ENCODE peak calls at places on chromosome 7, in ten cellular contexts. One of them, this sample, is unnamed.

GRCh38 chr7:74311305-74311744 is 22.1 kb downstream of the CLIP2 start:
- DNase-seq in adrenal gland: no peak
- DNase-seq in mucosa of descending colon: peak; percentile 64
- DNase-seq in cardiac fibroblast: no peak
- DNase-seq in endodermal cell: no peak
- DNase-seq in brain microvascular endothelial cell: no peak
- DNase-seq in body of pancreas: no peak
- DNase-seq in mammary epithelial cell: peak; percentile 82
- DNase-seq in keratinocyte: peak; percentile 75
- DNase-seq in AG04450: no peak
- DNase-seq in this sample: no peak

GRCh38 chr7:130896898-130897514 is 163.0 kb upstream of the KLF14 start:
- DNase-seq in mucosa of descending colon: peak; percentile 86
- DNase-seq in cardiac fibroblast: peak; percentile 89
- DNase-seq in adrenal gland: peak; percentile 75
- DNase-seq in mammary epithelial cell: no peak
- DNase-seq in brain microvascular endothelial cell: no peak
- DNase-seq in endodermal cell: peak; percentile 90
- DNase-seq in AG04450: no peak
- DNase-seq in keratinocyte: no peak
- DNase-seq in body of pancreas: peak; percentile 76
- DNase-seq in this sample: peak; percentile 89

GRCh38 chr7:1948377-1948796 is 278.3 kb downstream of the ELFN1 start:
- DNase-seq in brain microvascular endothelial cell: no peak
- DNase-seq in mucosa of descending colon: no peak
- DNase-seq in body of pancreas: no peak
- DNase-seq in mammary epithelial cell: no peak
- DNase-seq in adrenal gland: no peak
- DNase-seq in keratinocyte: no peak
- DNase-seq in endodermal cell: no peak
- DNase-seq in AG04450: no peak
- DNase-seq in cardiac fibroblast: no peak
- DNase-seq in this sample: no peak

GRCh38 chr7:125984795-125985194 is 1055.2 kb upstream of the POT1 start:
- DNase-seq in AG04450: no peak
- DNase-seq in cardiac fibroblast: no peak
- DNase-seq in mammary epithelial cell: no peak
- DNase-seq in keratinocyte: no peak
- DNase-seq in brain microvascular endothelial cell: no peak
- DNase-seq in endodermal cell: peak; percentile 59
- DNase-seq in mucosa of descending colon: no peak
- DNase-seq in body of pancreas: no peak
- DNase-seq in adrenal gland: no peak
- DNase-seq in this sample: no peak

GRCh38 chr7:47298636-47299035 is 283.3 kb downstream of the TNS3 start:
- DNase-seq in endodermal cell: peak; percentile 28
- DNase-seq in cardiac fibroblast: no peak
- DNase-seq in mammary epithelial cell: no peak
- DNase-seq in brain microvascular endothelial cell: no peak
- DNase-seq in AG04450: no peak
- DNase-seq in mucosa of descending colon: no peak
- DNase-seq in body of pancreas: no peak
- DNase-seq in adrenal gland: no peak
- DNase-seq in keratinocyte: no peak
- DNase-seq in this sample: peak; percentile 90

GRCh38 chr7:88344956-88345832 is 38.5 kb upstream of the STEAP4 start:
- DNase-seq in body of pancreas: peak; percentile 46
- DNase-seq in keratinocyte: no peak
- DNase-seq in mammary epithelial cell: no peak
- DNase-seq in AG04450: peak; percentile 0
- DNase-seq in brain microvascular endothelial cell: peak; percentile 28
- DNase-seq in adrenal gland: peak; percentile 57
- DNase-seq in mucosa of descending colon: peak; percentile 59
- DNase-seq in cardiac fibroblast: peak; percentile 45
- DNase-seq in endodermal cell: peak; percentile 86
- DNase-seq in this sample: no peak

GRCh38 chr7:65746398-65746669 is 126.5 kb upstream of the VKORC1L1 start:
- DNase-seq in brain microvascular endothelial cell: peak; percentile 29
- DNase-seq in adrenal gland: no peak
- DNase-seq in AG04450: no peak
- DNase-seq in cardiac fibroblast: peak; percentile 36
- DNase-seq in endodermal cell: no peak
- DNase-seq in keratinocyte: no peak
- DNase-seq in mammary epithelial cell: no peak
- DNase-seq in mucosa of descending colon: no peak
- DNase-seq in body of pancreas: no peak
- DNase-seq in this sample: no peak

GRCh38 chr7:27245124-27245797 is 2.7 kb downstream of the EVX1 start:
- DNase-seq in AG04450: no peak
- DNase-seq in brain microvascular endothelial cell: no peak
- DNase-seq in keratinocyte: no peak
- DNase-seq in mucosa of descending colon: no peak
- DNase-seq in mammary epithelial cell: no peak
- DNase-seq in cardiac fibroblast: no peak
- DNase-seq in body of pancreas: no peak
- DNase-seq in endodermal cell: no peak
- DNase-seq in adrenal gland: no peak
- DNase-seq in this sample: no peak

GRCh38 chr7:139730746-139731612 is 46.8 kb downstream of the HIPK2 start:
- DNase-seq in mammary epithelial cell: no peak
- DNase-seq in mucosa of descending colon: no peak
- DNase-seq in AG04450: no peak
- DNase-seq in cardiac fibroblast: peak; percentile 92
- DNase-seq in brain microvascular endothelial cell: peak; percentile 67
- DNase-seq in keratinocyte: no peak
- DNase-seq in body of pancreas: peak; percentile 50
- DNase-seq in adrenal gland: peak; percentile 57
- DNase-seq in endodermal cell: peak; percentile 23
- DNase-seq in this sample: no peak

GRCh38 chr7:36286688-36287087 is 103.0 kb upstream of the ANLN start:
- DNase-seq in endodermal cell: no peak
- DNase-seq in brain microvascular endothelial cell: no peak
- DNase-seq in cardiac fibroblast: no peak
- DNase-seq in mucosa of descending colon: no peak
- DNase-seq in mammary epithelial cell: no peak
- DNase-seq in adrenal gland: no peak
- DNase-seq in body of pancreas: no peak
- DNase-seq in keratinocyte: no peak
- DNase-seq in AG04450: no peak
- DNase-seq in this sample: no peak

GRCh38 chr7:29274156-29275017 is 79.8 kb downstream of the CHN2 start:
- DNase-seq in body of pancreas: no peak
- DNase-seq in cardiac fibroblast: peak; percentile 71
- DNase-seq in keratinocyte: no peak
- DNase-seq in mucosa of descending colon: no peak
- DNase-seq in brain microvascular endothelial cell: no peak
- DNase-seq in adrenal gland: no peak
- DNase-seq in endodermal cell: peak; percentile 31
- DNase-seq in mammary epithelial cell: no peak
- DNase-seq in AG04450: no peak
- DNase-seq in this sample: no peak

GRCh38 chr7:156158213-156158612 is 345.9 kb upstream of the SHH start:
- DNase-seq in keratinocyte: no peak
- DNase-seq in mammary epithelial cell: no peak
- DNase-seq in body of pancreas: peak; percentile 6
- DNase-seq in mucosa of descending colon: no peak
- DNase-seq in cardiac fibroblast: no peak
- DNase-seq in brain microvascular endothelial cell: no peak
- DNase-seq in adrenal gland: no peak
- DNase-seq in endodermal cell: no peak
- DNase-seq in AG04450: no peak
- DNase-seq in this sample: peak; percentile 82

GRCh38 chr7:117065585-117066150 is 112.4 kb downstream of the ST7 start:
- DNase-seq in AG04450: no peak
- DNase-seq in cardiac fibroblast: no peak
- DNase-seq in mammary epithelial cell: peak; percentile 15
- DNase-seq in adrenal gland: no peak
- DNase-seq in endodermal cell: no peak
- DNase-seq in body of pancreas: no peak
- DNase-seq in keratinocyte: no peak
- DNase-seq in brain microvascular endothelial cell: no peak
- DNase-seq in mucosa of descending colon: no peak
- DNase-seq in this sample: no peak

GRCh38 chr7:36904101-36904500 is 179.8 kb upstream of the AOAH start:
- DNase-seq in mucosa of descending colon: no peak
- DNase-seq in cardiac fibroblast: no peak
- DNase-seq in brain microvascular endothelial cell: no peak
- DNase-seq in mammary epithelial cell: no peak
- DNase-seq in endodermal cell: peak; percentile 21
- DNase-seq in keratinocyte: no peak
- DNase-seq in AG04450: no peak
- DNase-seq in body of pancreas: no peak
- DNase-seq in adrenal gland: no peak
- DNase-seq in this sample: no peak

GRCh38 chr7:150323682-150324365 is 479 bp upstream of the ACTR3C start:
- DNase-seq in body of pancreas: no peak
- DNase-seq in brain microvascular endothelial cell: no peak
- DNase-seq in adrenal gland: no peak
- DNase-seq in mammary epithelial cell: no peak
- DNase-seq in cardiac fibroblast: no peak
- DNase-seq in mucosa of descending colon: no peak
- DNase-seq in AG04450: no peak
- DNase-seq in endodermal cell: no peak
- DNase-seq in keratinocyte: no peak
- DNase-seq in this sample: no peak
- TF ChIP-seq CTCF in body of pancreas: no peak
- TF ChIP-seq CTCF in brain microvascular endothelial cell: no peak
- TF ChIP-seq CTCF in adrenal gland: no peak
- TF ChIP-seq CTCF in mammary epithelial cell: no peak
- TF ChIP-seq CTCF in cardiac fibroblast: no peak
- TF ChIP-seq CTCF in mucosa of descending colon: no peak
- TF ChIP-seq CTCF in AG04450: no peak
- TF ChIP-seq CTCF in endodermal cell: no peak
- TF ChIP-seq CTCF in keratinocyte: no peak
- TF ChIP-seq CTCF in this sample: no peak

DNA sequence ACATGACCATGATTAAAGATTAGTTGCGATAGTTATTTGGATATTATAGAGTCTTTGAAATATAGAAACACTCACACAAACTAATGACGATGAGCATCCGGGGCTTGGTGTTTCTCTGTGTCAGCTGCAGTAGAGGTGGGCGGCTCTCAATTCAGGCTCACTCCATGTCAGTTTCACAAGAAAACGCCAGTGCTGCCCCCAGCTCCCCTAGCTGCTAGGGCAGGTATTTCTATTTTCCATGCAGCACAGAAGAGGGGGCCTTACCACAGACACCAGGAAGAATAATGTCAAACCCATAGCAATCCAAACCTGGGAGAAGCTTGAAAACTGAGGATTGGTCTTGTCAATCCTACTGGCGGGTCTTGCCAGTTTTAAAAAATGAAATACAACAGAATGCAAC is 197.1 kb downstream of the PHTF2 start:
- DNase-seq in AG04450: no peak
- DNase-seq in body of pancreas: no peak
- DNase-seq in brain microvascular endothelial cell: no peak
- DNase-seq in adrenal gland: no peak
- DNase-seq in mucosa of descending colon: no peak
- DNase-seq in endodermal cell: peak; percentile 83
- DNase-seq in mammary epithelial cell: no peak
- DNase-seq in keratinocyte: no peak
- DNase-seq in cardiac fibroblast: no peak
- DNase-seq in this sample: no peak
- TF ChIP-seq CTCF in AG04450: peak; percentile 45
- TF ChIP-seq CTCF in body of pancreas: no peak
- TF ChIP-seq CTCF in brain microvascular endothelial cell: peak; percentile 59
- TF ChIP-seq CTCF in adrenal gland: no peak
- TF ChIP-seq CTCF in mucosa of descending colon: no peak
- TF ChIP-seq CTCF in endodermal cell: peak; percentile 79
- TF ChIP-seq CTCF in mammary epithelial cell: peak; percentile 3
- TF ChIP-seq CTCF in keratinocyte: no peak
- TF ChIP-seq CTCF in cardiac fibroblast: no peak
- TF ChIP-seq CTCF in this sample: peak; percentile 23

GRCh38 chr7:24337180-24337579 is 53.2 kb downstream of the NPY start:
- DNase-seq in keratinocyte: no peak
- DNase-seq in mucosa of descending colon: no peak
- DNase-seq in body of pancreas: no peak
- DNase-seq in brain microvascular endothelial cell: no peak
- DNase-seq in mammary epithelial cell: no peak
- DNase-seq in endodermal cell: peak; percentile 77
- DNase-seq in AG04450: no peak
- DNase-seq in adrenal gland: no peak
- DNase-seq in cardiac fibroblast: no peak
- DNase-seq in this sample: no peak

GRCh38 chr7:24334627-24335026 is 50.6 kb downstream of the NPY start:
- DNase-seq in mammary epithelial cell: no peak
- DNase-seq in brain microvascular endothelial cell: no peak
- DNase-seq in cardiac fibroblast: no peak
- DNase-seq in keratinocyte: no peak
- DNase-seq in adrenal gland: no peak
- DNase-seq in endodermal cell: no peak
- DNase-seq in AG04450: no peak
- DNase-seq in body of pancreas: no peak
- DNase-seq in mucosa of descending colon: no peak
- DNase-seq in this sample: no peak

GRCh38 chr7:24339575-24339974 is 55.6 kb downstream of the NPY start:
- DNase-seq in AG04450: no peak
- DNase-seq in adrenal gland: no peak
- DNase-seq in keratinocyte: no peak
- DNase-seq in mucosa of descending colon: no peak
- DNase-seq in body of pancreas: no peak
- DNase-seq in cardiac fibroblast: no peak
- DNase-seq in endodermal cell: no peak
- DNase-seq in brain microvascular endothelial cell: no peak
- DNase-seq in mammary epithelial cell: no peak
- DNase-seq in this sample: no peak

GRCh38 chr7:24334012-24334411 is 50.0 kb downstream of the NPY start:
- DNase-seq in AG04450: no peak
- DNase-seq in adrenal gland: no peak
- DNase-seq in body of pancreas: no peak
- DNase-seq in cardiac fibroblast: no peak
- DNase-seq in mucosa of descending colon: no peak
- DNase-seq in brain microvascular endothelial cell: no peak
- DNase-seq in mammary epithelial cell: no peak
- DNase-seq in keratinocyte: no peak
- DNase-seq in endodermal cell: no peak
- DNase-seq in this sample: no peak

DNA sequence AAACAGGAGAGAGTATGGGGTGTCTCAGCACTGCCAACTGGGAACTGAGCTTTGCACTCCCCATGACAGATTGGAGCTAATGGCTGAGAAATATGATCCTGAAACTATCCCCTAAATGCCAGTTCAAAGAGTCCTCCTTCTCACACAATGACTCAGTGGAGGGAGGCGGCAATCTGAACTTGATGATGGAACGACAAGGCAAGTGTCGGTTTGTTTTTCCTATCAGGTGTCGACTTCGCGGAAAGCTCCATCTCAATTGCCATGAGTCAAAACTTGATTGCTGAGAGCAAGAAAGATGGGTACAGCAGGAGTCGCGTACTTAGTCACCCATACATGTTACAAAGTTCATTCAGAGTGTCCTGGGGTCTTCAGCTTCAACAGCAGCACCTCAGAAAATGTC is 52.5 kb downstream of the NPY start:
- DNase-seq in mucosa of descending colon: no peak
- DNase-seq in brain microvascular endothelial cell: no peak
- DNase-seq in endodermal cell: peak; percentile 69
- DNase-seq in body of pancreas: no peak
- DNase-seq in mammary epithelial cell: no peak
- DNase-seq in adrenal gland: no peak
- DNase-seq in AG04450: no peak
- DNase-seq in keratinocyte: no peak
- DNase-seq in cardiac fibroblast: no peak
- DNase-seq in this sample: no peak
- TF ChIP-seq CTCF in mucosa of descending colon: no peak
- TF ChIP-seq CTCF in brain microvascular endothelial cell: no peak
- TF ChIP-seq CTCF in endodermal cell: no peak
- TF ChIP-seq CTCF in body of pancreas: no peak
- TF ChIP-seq CTCF in mammary epithelial cell: no peak
- TF ChIP-seq CTCF in adrenal gland: no peak
- TF ChIP-seq CTCF in AG04450: no peak
- TF ChIP-seq CTCF in keratinocyte: no peak
- TF ChIP-seq CTCF in cardiac fibroblast: no peak
- TF ChIP-seq CTCF in this sample: no peak

GRCh38 chr7:142585425-142585824 is 163.8 kb upstream of the PRSS1 start:
- DNase-seq in adrenal gland: no peak
- DNase-seq in endodermal cell: peak; percentile 61
- DNase-seq in mammary epithelial cell: no peak
- DNase-seq in keratinocyte: no peak
- DNase-seq in mucosa of descending colon: no peak
- DNase-seq in body of pancreas: no peak
- DNase-seq in AG04450: no peak
- DNase-seq in cardiac fibroblast: no peak
- DNase-seq in brain microvascular endothelial cell: peak; percentile 32
- DNase-seq in this sample: no peak
- TF ChIP-seq CTCF in adrenal gland: no peak
- TF ChIP-seq CTCF in endodermal cell: peak; percentile 62
- TF ChIP-seq CTCF in mammary epithelial cell: no peak
- TF ChIP-seq CTCF in keratinocyte: no peak
- TF ChIP-seq CTCF in mucosa of descending colon: no peak
- TF ChIP-seq CTCF in body of pancreas: no peak
- TF ChIP-seq CTCF in AG04450: peak; percentile 30
- TF ChIP-seq CTCF in cardiac fibroblast: no peak
- TF ChIP-seq CTCF in brain microvascular endothelial cell: peak; percentile 66
- TF ChIP-seq CTCF in this sample: no peak